ENCODE peak calls at places on chromosomes 1 and 21, in five cellular contexts. K is iPS-NIHi11, V is Ammon's horn, U is GM12865, Z is EH. S is an unnamed sample.

GRCh38 chr1:2356911-2357845 is 34.2 kb downstream of the MORN1 start:
- DNase-seq in Z (no peak), K (no peak), V (no peak), U (no peak), S (no peak)

GRCh38 chr1:154353460-154353904 is 28.2 kb downstream of the ATP8B2 start:
- DNase-seq in K (no peak), V (no peak), U (peak), Z (peak), S (peak)

GRCh38 chr1:201137579-201138310 is 10.8 kb upstream of the ASCL5 start:
- DNase-seq in U (no peak), V (peak), K (no peak), Z (peak), S (no peak)

GRCh38 chr1:183498342-183498991 is 26.2 kb downstream of the SMG7 start:
- DNase-seq in U (peak), K (no peak), Z (no peak), V (no peak), S (no peak)

GRCh38 chr1:212738330-212738729 is 38.7 kb upstream of the BATF3 start:
- DNase-seq in K (no peak), V (no peak), U (no peak), Z (no peak), S (no peak)

GRCh38 chr1:178768423-178768822 is 43.4 kb downstream of the RALGPS2 start:
- DNase-seq in K (peak), U (peak), V (peak), Z (peak), S (peak)

GRCh38 chr1:56240400-56240799 is 339.0 kb downstream of the PLPP3 start:
- DNase-seq in K (no peak), V (no peak), U (no peak), Z (no peak), S (no peak)

GRCh38 chr1:21064057-21064456 is 112.6 kb downstream of the EIF4G3 start:
- DNase-seq in Z (peak), U (no peak), K (no peak), V (no peak), S (no peak)

GRCh38 chr1:108829498-108829916 is 27.4 kb downstream of the AKNAD1 start:
- DNase-seq in K (no peak), V (no peak), U (no peak), Z (peak), S (no peak)

GRCh38 chr1:235272851-235273250 is 55.1 kb downstream of the ARID4B start:
- DNase-seq in V (no peak), K (no peak), U (no peak), Z (no peak), S (no peak)

GRCh38 chr21:26933448-26933847 is 33.4 kb downstream of the ADAMTS5 start:
- DNase-seq in U (no peak), Z (peak), K (no peak), V (no peak), S (no peak)

GRCh38 chr1:36327421-36328087 is 4.1 kb upstream of the EVA1B start:
- DNase-seq in K (no peak), Z (peak), U (no peak), V (no peak), S (no peak)

GRCh38 chr1:222880586-222880985 is 65.7 kb downstream of the DISP1 start:
- DNase-seq in K (no peak), U (no peak), Z (peak), V (no peak), S (no peak)

S was measured in cerebellar cortex.